ENCODE peak calls at places on chromosomes 1 and 21, in six cellular contexts. U is brain microvascular endothelial cell, H is cardiac fibroblast, Y is BJ, S is HS-27A, P is AG10803. Q is an unnamed sample.

GRCh38 chr1:2168535-2168934 is 26.0 kb downstream of the FAAP20 start:
- DNase-seq in U (no peak), H (no peak), Y (no peak), S (no peak), P (no peak), Q (no peak)

GRCh38 chr1:17523487-17524029 is 15.9 kb upstream of the ARHGEF10L start:
- DNase-seq in U (no peak), H (no peak), Y (no peak), S (no peak), P (no peak), Q (no peak)

GRCh38 chr21:44801468-44802395 is at the start of gene UBE2G2:
- DNase-seq in U (peak), H (peak), Y (no peak), S (peak), P (peak), Q (peak)

GRCh38 chr1:176717052-176717754 is 254.2 kb downstream of the PAPPA2 start:
- DNase-seq in U (no peak), H (no peak), Y (no peak), S (no peak), P (no peak), Q (no peak)

GRCh38 chr1:165367375-165367993 is 11.0 kb upstream of the LMX1A start:
- DNase-seq in U (peak), H (peak), Y (no peak), S (peak), P (peak), Q (peak)

GRCh38 chr1:156359973-156360372 is 9.0 kb upstream of the RHBG start:
- DNase-seq in U (no peak), H (peak), Y (no peak), S (no peak), P (peak), Q (no peak)

GRCh38 chr1:157099633-157100009 is at the start of gene ETV3L:
- DNase-seq in U (no peak), H (no peak), Y (no peak), S (no peak), P (no peak), Q (peak)

GRCh38 chr1:7187121-7187510 is 401.9 kb downstream of the CAMTA1 start:
- DNase-seq in U (no peak), H (no peak), Y (no peak), S (no peak), P (peak), Q (no peak)

GRCh38 chr1:192969091-192969490 is 90.1 kb downstream of the UCHL5 start:
- DNase-seq in U (no peak), H (peak), Y (no peak), S (no peak), P (no peak), Q (no peak)

GRCh38 chr1:100080331-100080730 is 52.4 kb downstream of the SASS6 start:
- DNase-seq in U (no peak), H (no peak), Y (no peak), S (no peak), P (no peak), Q (no peak)

GRCh38 chr1:246335126-246335525 is 172.0 kb downstream of the SMYD3 start:
- DNase-seq in U (no peak), H (no peak), Y (no peak), S (no peak), P (no peak), Q (no peak)

GRCh38 chr1:94998748-94999147 is 71.8 kb upstream of the CNN3 start:
- DNase-seq in U (no peak), H (no peak), Y (no peak), S (no peak), P (no peak), Q (no peak)

GRCh38 chr1:13892671-13893325 is 192.8 kb downstream of the PRDM2 start:
- DNase-seq in U (no peak), H (no peak), Y (no peak), S (no peak), P (no peak), Q (no peak)

GRCh38 chr1:51433269-51433971 is 85.6 kb downstream of the EPS15 start:
- DNase-seq in U (no peak), H (peak), Y (no peak), S (no peak), P (peak), Q (no peak)

GRCh38 chr1:147497826-147498225 is 43.5 kb upstream of the BCL9 start:
- DNase-seq in U (no peak), H (no peak), Y (no peak), S (no peak), P (no peak), Q (no peak)

GRCh38 chr1:216903389-216903754 is 180.1 kb upstream of the ESRRG start:
- DNase-seq in U (peak), H (peak), Y (no peak), S (peak), P (peak), Q (no peak)

GRCh38 chr1:198238121-198238520 is 81.3 kb downstream of the NEK7 start:
- DNase-seq in U (no peak), H (no peak), Y (no peak), S (no peak), P (no peak), Q (no peak)

GRCh38 chr21:44872568-44873355 is 728 bp downstream of the PTTG1IP start:
- DNase-seq in U (peak), H (peak), Y (no peak), S (no peak), P (no peak), Q (no peak)

GRCh38 chr1:26994772-26995625 is 1.5 kb downstream of the TRNP1 start:
- DNase-seq in U (no peak), H (no peak), Y (no peak), S (no peak), P (no peak), Q (no peak)

GRCh38 chr1:86082183-86082582 is 74.4 kb downstream of the COL24A1 start:
- DNase-seq in U (no peak), H (no peak), Y (no peak), S (no peak), P (no peak), Q (no peak)

GRCh38 chr1:110554871-110555801 is 36.2 kb upstream of the KCNA10 start:
- DNase-seq in U (no peak), H (peak), Y (no peak), S (no peak), P (peak), Q (no peak)

GRCh38 chr1:41566274-41566885 is 81.9 kb upstream of the EDN2 start:
- DNase-seq in U (no peak), H (no peak), Y (no peak), S (no peak), P (no peak), Q (no peak)

GRCh38 chr1:8969937-8970336 is 24.3 kb downstream of the CA6 start:
- DNase-seq in U (no peak), H (no peak), Y (no peak), S (no peak), P (no peak), Q (no peak)

GRCh38 chr21:38495242-38495641 is 3.0 kb downstream of the ERG start:
- DNase-seq in U (no peak), H (no peak), Y (no peak), S (no peak), P (no peak), Q (no peak)